ENCODE peak calls at places on chromosomes 3 and 15, in four cellular contexts. Z, Q, R and T are unnamed samples.

GRCh38 chr3:53180305-53181023 is 19.5 kb downstream of the PRKCD start:
- DNase-seq in Z (peak; percentile 28), Q (no peak), R (no peak), T (no peak)

GRCh38 chr3:125119752-125120369 is 64.1 kb upstream of the HEG1 start:
- DNase-seq in Z (no peak), Q (no peak), R (no peak), T (no peak)

GRCh38 chr3:194137314-194138097 is 1.6 kb downstream of the HES1 start:
- DNase-seq in Z (peak; percentile 73), Q (peak; percentile 45), R (peak; percentile 77), T (no peak)

GRCh38 chr15:87660494-87661129 is 595.9 kb downstream of the NTRK3 start:
- DNase-seq in Z (no peak), Q (no peak), R (no peak), T (no peak)

GRCh38 chr3:52787672-52788625 is 6.6 kb upstream of the ITIH3 start:
- DNase-seq in Z (no peak), Q (no peak), R (no peak), T (no peak)

GRCh38 chr3:25854635-25855034 is 64.7 kb downstream of the OXSM start:
- DNase-seq in Z (no peak), Q (peak; percentile 87), R (no peak), T (peak; percentile 28)

GRCh38 chr15:92958105-92958504 is 58.0 kb downstream of the CHD2 start:
- DNase-seq in Z (no peak), Q (peak; percentile 48), R (no peak), T (no peak)

GRCh38 chr15:60964527-60964926 is 264.6 kb downstream of the RORA start:
- DNase-seq in Z (no peak), Q (no peak), R (no peak), T (no peak)

GRCh38 chr3:53791317-53791716 is 54.9 kb downstream of the CHDH start:
- DNase-seq in Z (no peak), Q (no peak), R (no peak), T (no peak)

GRCh38 chr15:32774022-32774421 is 56.2 kb downstream of the GREM1 start:
- DNase-seq in Z (no peak), Q (peak; percentile 96), R (no peak), T (no peak)

GRCh38 chr3:134462236-134463059 is 23.3 kb downstream of the ANAPC13 start:
- DNase-seq in Z (no peak), Q (peak; percentile 29), R (no peak), T (no peak)

GRCh38 chr3:40494698-40495097 is 11.1 kb upstream of the ZNF620 start:
- DNase-seq in Z (no peak), Q (no peak), R (no peak), T (no peak)

GRCh38 chr15:43121863-43122262 is 11.5 kb upstream of the TMEM62 start:
- DNase-seq in Z (no peak), Q (no peak), R (no peak), T (no peak)

GRCh38 chr3:128316456-128316855 is 150.2 kb downstream of the DNAJB8 start:
- DNase-seq in Z (no peak), Q (no peak), R (peak; percentile 17), T (no peak)

GRCh38 chr15:45137703-45138102 is 7.9 kb downstream of the DUOX1 start:
- DNase-seq in Z (no peak), Q (no peak), R (no peak), T (no peak)

DNA sequence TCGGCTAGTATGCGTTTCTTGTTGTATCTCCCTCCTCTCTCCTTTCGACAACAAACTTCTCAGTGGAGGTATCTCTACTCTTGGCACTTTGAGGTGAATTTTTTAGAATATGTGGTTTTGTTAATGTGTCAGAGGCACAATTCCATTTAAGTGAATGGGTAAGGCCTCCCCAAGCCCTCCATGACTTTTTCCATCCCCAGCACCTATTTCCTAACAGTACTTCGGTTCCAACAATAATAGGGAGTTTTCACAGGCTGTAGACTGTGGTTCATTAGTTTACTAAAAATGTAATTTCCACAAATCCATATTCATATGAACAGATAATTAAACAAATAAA is 74.2 kb downstream of the TM4SF4 start:
- DNase-seq in Z (no peak), Q (no peak), R (no peak), T (no peak)
- H3K4me3 ChIP-seq in Z (no peak overlapping the region), Q (no peak overlapping the region), R (no peak overlapping the region), T (no peak overlapping the region)

DNA sequence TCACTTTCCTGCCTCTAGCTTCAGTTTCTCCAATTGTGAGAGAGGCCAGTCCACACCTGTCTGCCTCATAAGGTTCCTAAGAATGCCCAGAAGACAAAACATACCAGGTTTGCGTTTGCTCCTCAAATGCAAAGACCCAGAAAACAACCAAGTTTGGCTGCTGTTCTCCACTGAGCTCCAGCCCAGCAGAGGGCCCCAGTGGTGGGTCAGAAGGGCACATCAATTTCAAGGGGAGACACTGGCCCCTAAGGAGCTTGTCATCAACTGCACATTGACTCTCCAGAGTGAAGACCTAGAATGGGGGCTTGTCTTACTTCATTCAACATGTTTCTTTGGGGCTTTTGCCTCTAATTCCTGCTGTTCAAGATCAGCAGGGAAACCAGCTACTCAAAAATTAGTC is 127.9 kb upstream of the SLC6A11 start:
- DNase-seq in Z (no peak), Q (no peak), R (no peak), T (no peak)
- TF ChIP-seq CTCF in Z (no peak), Q (no peak), R (no peak), T (peak; percentile 7)

GRCh38 chr3:32840086-32840841 is 22.5 kb downstream of the TRIM71 start:
- DNase-seq in Z (no peak), Q (no peak), R (no peak), T (no peak)

GRCh38 chr3:32841341-32841740 is 23.5 kb downstream of the TRIM71 start:
- DNase-seq in Z (no peak), Q (no peak), R (no peak), T (no peak)

GRCh38 chr3:32841875-32842505 is 24.2 kb downstream of the TRIM71 start:
- DNase-seq in Z (no peak), Q (peak; percentile 19), R (no peak), T (no peak)

GRCh38 chr3:32837789-32838188 is 20.0 kb downstream of the TRIM71 start:
- DNase-seq in Z (no peak), Q (no peak), R (no peak), T (no peak)

GRCh38 chr3:32839714-32840085 is 21.9 kb downstream of the TRIM71 start:
- DNase-seq in Z (no peak), Q (no peak), R (no peak), T (no peak)
- H3K4me3 ChIP-seq in Z (no peak overlapping the region), Q (no peak overlapping the region), R (no peak overlapping the region), T (no peak overlapping the region)

DNA sequence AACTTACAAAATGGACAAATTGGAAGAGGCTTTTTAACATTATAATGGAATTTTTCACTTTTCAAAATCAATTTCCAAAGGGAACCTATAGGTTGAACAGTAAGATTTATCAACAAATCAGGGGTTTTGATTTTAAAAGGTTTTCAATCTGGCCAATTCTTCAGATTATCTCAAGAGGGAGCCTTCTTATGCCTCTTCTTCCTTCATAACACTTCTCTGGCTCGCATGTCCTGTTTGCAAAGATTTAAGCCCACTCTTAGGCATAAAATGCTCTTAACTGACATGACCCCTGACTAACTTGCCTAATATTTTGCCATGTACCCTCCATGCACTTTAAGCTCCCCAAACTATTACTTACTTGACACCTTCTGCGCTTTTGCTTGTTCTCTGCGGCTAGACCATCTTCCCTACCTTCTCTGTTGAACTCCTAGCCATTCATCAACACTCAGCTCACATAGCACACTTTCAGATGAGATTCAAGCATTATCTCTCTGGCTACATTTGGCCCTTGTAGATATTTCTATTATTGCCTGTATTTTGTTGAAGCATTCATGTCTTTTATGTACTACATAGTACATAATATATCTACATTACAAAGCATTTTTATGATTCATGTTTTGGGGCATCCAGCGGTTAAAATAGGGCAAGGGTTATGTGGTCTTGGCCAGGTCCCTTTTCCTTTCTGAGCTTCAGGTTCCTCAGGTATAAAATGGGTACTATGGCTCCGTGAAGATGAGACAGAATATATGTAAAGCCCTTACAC is 1.0 kb upstream of the ARIH1 start:
- DNase-seq in Z (no peak), Q (no peak), R (no peak), T (no peak)
- TF ChIP-seq CTCF in Z (no peak), Q (peak; percentile 37), R (no peak), T (peak; percentile 20)

GRCh38 chr3:50610181-50610971 is 1.2 kb downstream of the CISH start:
- DNase-seq in Z (no peak), Q (no peak), R (peak; percentile 84), T (no peak)

GRCh38 chr3:50609743-50610085 is 1.9 kb downstream of the CISH start:
- DNase-seq in Z (no peak), Q (no peak), R (no peak), T (no peak)

GRCh38 chr3:50608278-50608677 is 3.3 kb downstream of the CISH start:
- DNase-seq in Z (no peak), Q (no peak), R (no peak), T (no peak)

GRCh38 chr3:50607271-50608091 is 4.1 kb downstream of the CISH start:
- DNase-seq in Z (no peak), Q (no peak), R (no peak), T (no peak)

GRCh38 chr3:50609071-50609742 is 2.4 kb downstream of the CISH start:
- DNase-seq in Z (no peak), Q (no peak), R (no peak), T (no peak)
- H3K4me3 ChIP-seq in Z (peak overlapping the region; percentile 79), Q (no peak overlapping the region), R (peak overlapping the region; percentile 60), T (no peak overlapping the region)

GRCh38 chr3:31687020-31687802 is 154.5 kb downstream of the STT3B start:
- DNase-seq in Z (no peak), Q (no peak), R (no peak), T (no peak)
- TF ChIP-seq CTCF in Z (no peak), Q (peak; percentile 31), R (no peak), T (peak; percentile 14)

DNA sequence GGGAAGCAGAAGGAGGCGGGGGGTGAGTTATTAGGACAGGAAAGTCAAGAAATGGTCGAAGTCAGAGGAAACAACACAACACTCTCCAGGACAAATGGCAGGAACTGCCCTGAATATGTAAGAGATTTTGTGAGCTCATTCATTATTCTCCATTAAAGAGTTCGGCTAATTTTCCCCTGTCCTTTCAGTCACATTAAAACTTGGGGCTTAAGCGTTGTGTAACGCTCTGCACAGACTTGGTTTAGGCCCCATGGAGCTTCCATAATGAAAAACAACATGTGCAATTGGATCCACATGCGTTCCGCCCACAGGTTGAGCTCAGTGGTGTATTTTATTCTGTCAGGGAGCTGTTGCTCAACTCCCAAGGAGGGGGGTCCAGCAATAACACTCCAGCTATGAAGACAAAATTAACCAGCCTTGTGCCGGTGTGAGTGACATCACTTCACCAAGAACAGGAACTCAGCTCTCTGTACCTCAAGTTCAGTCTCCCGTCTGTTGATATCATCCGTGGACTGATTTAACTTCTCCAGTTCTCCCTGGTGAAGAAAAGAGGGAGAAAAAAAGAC is 2.3 kb downstream of the SH3BP5 start:
- DNase-seq in Z (no peak), Q (peak; percentile 40), R (no peak), T (no peak)
- H3K4me3 ChIP-seq in Z (peak overlapping the region; percentile 37), Q (peak overlapping the region; percentile 6), R (peak overlapping the region; percentile 90), T (peak overlapping the region; percentile 89)

GRCh38 chr3:143041901-143042300 is 40.5 kb downstream of the U2SURP start:
- DNase-seq in Z (no peak), Q (no peak), R (no peak), T (no peak)

GRCh38 chr3:143037867-143038266 is 36.5 kb downstream of the U2SURP start:
- DNase-seq in Z (no peak), Q (no peak), R (no peak), T (no peak)

GRCh38 chr3:143035466-143036214 is 34.3 kb downstream of the U2SURP start:
- DNase-seq in Z (no peak), Q (no peak), R (no peak), T (no peak)

GRCh38 chr3:143036557-143036956 is 35.2 kb downstream of the U2SURP start:
- DNase-seq in Z (no peak), Q (no peak), R (no peak), T (no peak)

GRCh38 chr3:143040264-143040879 is 39.0 kb downstream of the U2SURP start:
- DNase-seq in Z (no peak), Q (no peak), R (no peak), T (peak; percentile 14)
- TF ChIP-seq CTCF in Z (peak; percentile 10), Q (peak; percentile 49), R (peak; percentile 15), T (peak; percentile 58)